ENCODE peak calls at places on chromosomes 16 and 17, in five cellular contexts. One of them, this sample, is unnamed.

GRCh38 chr17:19647697-19648474 is 665 bp upstream of the ALDH3A2 start:
- DNase-seq in body of pancreas: peak
- DNase-seq in GM12878: peak
- DNase-seq in breast epithelium: peak
- DNase-seq in PC-9: peak
- DNase-seq in this sample: no peak

GRCh38 chr17:65547253-65547670 is 14.2 kb downstream of the AXIN2 start:
- DNase-seq in body of pancreas: peak
- DNase-seq in GM12878: no peak
- DNase-seq in breast epithelium: no peak
- DNase-seq in PC-9: no peak
- DNase-seq in this sample: peak

GRCh38 chr16:88376053-88376834 is 6.5 kb upstream of the ZNF469 start:
- DNase-seq in body of pancreas: peak
- DNase-seq in GM12878: no peak
- DNase-seq in breast epithelium: no peak
- DNase-seq in PC-9: no peak
- DNase-seq in this sample: no peak

GRCh38 chr17:7425316-7425715 is at the start of gene SPEM2:
- DNase-seq in body of pancreas: no peak
- DNase-seq in GM12878: no peak
- DNase-seq in breast epithelium: no peak
- DNase-seq in PC-9: no peak
- DNase-seq in this sample: no peak

GRCh38 chr16:17070882-17071592 is 399.7 kb downstream of the XYLT1 start:
- DNase-seq in body of pancreas: peak
- DNase-seq in GM12878: peak
- DNase-seq in breast epithelium: peak
- DNase-seq in PC-9: no peak
- DNase-seq in this sample: no peak

GRCh38 chr17:48692049-48692448 is 30.3 kb downstream of the PRAC1 start:
- DNase-seq in body of pancreas: no peak
- DNase-seq in GM12878: no peak
- DNase-seq in breast epithelium: no peak
- DNase-seq in PC-9: no peak
- DNase-seq in this sample: no peak

GRCh38 chr16:30941600-30942420 is 7.1 kb upstream of the ORAI3 start:
- DNase-seq in body of pancreas: peak
- DNase-seq in GM12878: no peak
- DNase-seq in breast epithelium: peak
- DNase-seq in PC-9: peak
- DNase-seq in this sample: no peak

GRCh38 chr17:76550712-76551615 is 11.1 kb downstream of the PRCD start:
- DNase-seq in body of pancreas: no peak
- DNase-seq in GM12878: no peak
- DNase-seq in breast epithelium: peak
- DNase-seq in PC-9: peak
- DNase-seq in this sample: no peak

GRCh38 chr17:58693208-58693607 is 806 bp downstream of the RAD51C start:
- DNase-seq in body of pancreas: no peak
- DNase-seq in GM12878: no peak
- DNase-seq in breast epithelium: no peak
- DNase-seq in PC-9: no peak
- DNase-seq in this sample: no peak

GRCh38 chr17:10797848-10798328 is 6.0 kb downstream of the TMEM238L start:
- DNase-seq in body of pancreas: no peak
- DNase-seq in GM12878: no peak
- DNase-seq in breast epithelium: no peak
- DNase-seq in PC-9: no peak
- DNase-seq in this sample: no peak

GRCh38 chr17:7862692-7863437 is 5.1 kb downstream of the CYB5D1 start:
- DNase-seq in body of pancreas: peak
- DNase-seq in GM12878: no peak
- DNase-seq in breast epithelium: peak
- DNase-seq in PC-9: no peak
- DNase-seq in this sample: no peak

GRCh38 chr16:23896832-23897821 is 61.3 kb downstream of the PRKCB start:
- DNase-seq in body of pancreas: no peak
- DNase-seq in GM12878: no peak
- DNase-seq in breast epithelium: no peak
- DNase-seq in PC-9: no peak
- DNase-seq in this sample: no peak

GRCh38 chr17:56786989-56787482 is 46.7 kb downstream of the C17orf67 start:
- DNase-seq in body of pancreas: no peak
- DNase-seq in GM12878: peak
- DNase-seq in breast epithelium: peak
- DNase-seq in PC-9: peak
- DNase-seq in this sample: no peak

DNA sequence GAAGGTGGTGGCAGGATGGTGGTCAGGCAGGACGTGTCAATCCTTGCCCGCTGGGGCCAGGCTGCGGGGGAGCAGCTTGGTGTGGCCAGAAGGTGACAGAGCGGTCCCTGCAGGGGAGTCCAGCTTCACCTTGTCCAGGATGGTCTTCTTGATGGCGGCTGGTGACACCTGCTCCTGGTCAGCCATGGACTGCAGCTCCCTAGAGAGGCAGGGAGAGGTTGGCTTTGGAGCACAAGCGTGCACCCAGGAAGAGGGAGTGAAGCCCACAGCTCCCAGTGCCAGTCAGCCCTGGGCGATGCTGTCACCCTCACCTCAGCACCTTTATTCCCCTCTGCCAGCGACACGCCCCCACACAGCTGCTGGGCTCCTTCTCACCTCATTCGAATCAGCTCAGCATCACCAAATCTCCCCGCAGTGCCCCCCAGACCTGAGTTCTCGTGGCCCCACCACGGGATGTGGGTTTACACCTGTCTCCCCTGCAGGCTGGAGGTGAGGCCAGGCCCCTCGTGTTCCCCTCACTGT is 3.9 kb downstream of the PYCR1 start:
- DNase-seq in body of pancreas: no peak
- DNase-seq in GM12878: no peak
- DNase-seq in breast epithelium: no peak
- DNase-seq in PC-9: no peak
- DNase-seq in this sample: no peak
- H3K4me3 ChIP-seq in body of pancreas: no peak
- H3K4me3 ChIP-seq in GM12878: no peak
- H3K4me3 ChIP-seq in breast epithelium: no peak
- H3K4me3 ChIP-seq in PC-9: no peak
- H3K4me3 ChIP-seq in this sample: no peak

GRCh38 chr17:71085238-71086033 is 916.1 kb downstream of the KCNJ2 start:
- DNase-seq in body of pancreas: peak
- DNase-seq in GM12878: no peak
- DNase-seq in breast epithelium: no peak
- DNase-seq in PC-9: no peak
- DNase-seq in this sample: peak

GRCh38 chr17:71080937-71081336 is 911.6 kb downstream of the KCNJ2 start:
- DNase-seq in body of pancreas: no peak
- DNase-seq in GM12878: no peak
- DNase-seq in breast epithelium: no peak
- DNase-seq in PC-9: no peak
- DNase-seq in this sample: no peak

GRCh38 chr17:71081666-71082065 is 912.3 kb downstream of the KCNJ2 start:
- DNase-seq in body of pancreas: no peak
- DNase-seq in GM12878: no peak
- DNase-seq in breast epithelium: no peak
- DNase-seq in PC-9: no peak
- DNase-seq in this sample: no peak

GRCh38 chr17:71084838-71085237 is 915.5 kb downstream of the KCNJ2 start:
- DNase-seq in body of pancreas: no peak
- DNase-seq in GM12878: no peak
- DNase-seq in breast epithelium: no peak
- DNase-seq in PC-9: no peak
- DNase-seq in this sample: no peak

GRCh38 chr17:71084219-71084618 is 914.9 kb downstream of the KCNJ2 start:
- DNase-seq in body of pancreas: peak
- DNase-seq in GM12878: no peak
- DNase-seq in breast epithelium: no peak
- DNase-seq in PC-9: no peak
- DNase-seq in this sample: no peak
- TF ChIP-seq CTCF in body of pancreas: peak
- TF ChIP-seq CTCF in GM12878: peak
- TF ChIP-seq CTCF in breast epithelium: no peak
- TF ChIP-seq CTCF in PC-9: peak
- TF ChIP-seq CTCF in this sample: peak

DNA sequence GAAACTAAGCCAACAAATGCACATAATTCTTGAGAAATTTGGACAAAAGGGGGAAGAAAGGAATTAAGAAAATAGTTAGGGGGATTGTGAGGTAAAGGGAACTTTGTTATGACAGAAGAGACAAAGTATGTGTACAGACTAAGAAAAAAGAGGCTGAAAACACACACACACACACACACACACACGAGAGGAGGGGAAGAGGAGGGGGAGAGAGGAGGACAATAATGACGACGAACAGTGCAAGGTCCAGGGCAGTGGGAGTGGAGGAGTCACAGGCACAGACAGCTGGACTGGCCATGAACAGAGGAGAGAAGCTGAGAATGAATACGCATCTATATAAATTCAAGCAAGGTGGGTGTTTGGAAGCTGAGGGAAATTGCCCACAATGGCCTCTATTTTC is 44.6 kb downstream of the MARVELD3 start:
- DNase-seq in body of pancreas: no peak
- DNase-seq in GM12878: no peak
- DNase-seq in breast epithelium: no peak
- DNase-seq in PC-9: no peak
- DNase-seq in this sample: no peak
- H3K4me3 ChIP-seq in body of pancreas: no peak
- H3K4me3 ChIP-seq in GM12878: no peak
- H3K4me3 ChIP-seq in breast epithelium: no peak
- H3K4me3 ChIP-seq in PC-9: no peak
- H3K4me3 ChIP-seq in this sample: no peak

GRCh38 chr17:78307887-78308633 is 51.8 kb downstream of the SOCS3 start:
- DNase-seq in body of pancreas: peak
- DNase-seq in GM12878: no peak
- DNase-seq in breast epithelium: no peak
- DNase-seq in PC-9: peak
- DNase-seq in this sample: no peak
- TF ChIP-seq CTCF in body of pancreas: peak
- TF ChIP-seq CTCF in GM12878: no peak
- TF ChIP-seq CTCF in breast epithelium: no peak
- TF ChIP-seq CTCF in PC-9: no peak
- TF ChIP-seq CTCF in this sample: no peak

This sample was measured in LNCaP clone FGC.